ENCODE peak calls at places on chromosomes 3 and 15, in six cellular contexts. S is testis, L is heart left ventricle, M is cardiac muscle cell, J is neural crest cell, A is endothelial cell. D is an unnamed sample.

GRCh38 chr3:188272481-188273372 is 118.8 kb downstream of the LPP start:
- DNase-seq in S (no peak), L (no peak), M (peak; percentile 54), J (no peak), A (no peak), D (no peak)

GRCh38 chr3:112074616-112075497 is 11.3 kb upstream of the C3orf52 start:
- DNase-seq in S (no peak), L (no peak), M (peak; percentile 87), J (no peak), A (no peak), D (no peak)

GRCh38 chr15:57969355-57969754 is 96.2 kb downstream of the ALDH1A2 start:
- DNase-seq in S (no peak), L (no peak), M (peak; percentile 46), J (no peak), A (peak; percentile 35), D (no peak)

GRCh38 chr3:184155644-184156521 is 706 bp downstream of the DVL3 start:
- DNase-seq in S (peak; percentile 43), L (no peak), M (no peak), J (peak; percentile 33), A (no peak), D (peak; percentile 69)

GRCh38 chr15:101327147-101327740 is 32.2 kb upstream of the SNRPA1 start:
- DNase-seq in S (no peak), L (no peak), M (no peak), J (no peak), A (no peak), D (no peak)

GRCh38 chr15:90200534-90201139 is 493 bp upstream of the SEMA4B start:
- DNase-seq in S (no peak), L (no peak), M (no peak), J (no peak), A (no peak), D (no peak)

GRCh38 chr3:196931828-196932587 is 10.3 kb downstream of the NCBP2 start:
- DNase-seq in S (no peak), L (no peak), M (no peak), J (no peak), A (no peak), D (peak; percentile 30)

GRCh38 chr15:68508485-68509189 is 70.2 kb upstream of the CORO2B start:
- DNase-seq in S (no peak), L (no peak), M (no peak), J (no peak), A (no peak), D (no peak)

GRCh38 chr3:153305189-153305588 is 143.2 kb downstream of the RAP2B start:
- DNase-seq in S (no peak), L (no peak), M (no peak), J (no peak), A (no peak), D (no peak)

GRCh38 chr3:185807455-185808068 is 17.3 kb downstream of the IGF2BP2 start:
- DNase-seq in S (no peak), L (no peak), M (peak; percentile 63), J (no peak), A (no peak), D (no peak)

GRCh38 chr3:31966978-31967592 is 14.0 kb downstream of the OSBPL10 start:
- DNase-seq in S (no peak), L (no peak), M (no peak), J (no peak), A (no peak), D (no peak)

GRCh38 chr15:68713874-68714273 is 106.8 kb downstream of the ANP32A start:
- DNase-seq in S (no peak), L (no peak), M (no peak), J (no peak), A (no peak), D (no peak)

GRCh38 chr3:24407980-24408460 is 86.6 kb downstream of the THRB start:
- DNase-seq in S (no peak), L (no peak), M (no peak), J (no peak), A (no peak), D (no peak)

GRCh38 chr3:69178838-69179739 is 56.7 kb upstream of the LMOD3 start:
- DNase-seq in S (no peak), L (no peak), M (peak; percentile 33), J (no peak), A (no peak), D (no peak)
- TF ChIP-seq CTCF in S (no peak), L (no peak), M (no peak), J (peak; percentile 29), A (peak; percentile 22), D (no peak)

DNA sequence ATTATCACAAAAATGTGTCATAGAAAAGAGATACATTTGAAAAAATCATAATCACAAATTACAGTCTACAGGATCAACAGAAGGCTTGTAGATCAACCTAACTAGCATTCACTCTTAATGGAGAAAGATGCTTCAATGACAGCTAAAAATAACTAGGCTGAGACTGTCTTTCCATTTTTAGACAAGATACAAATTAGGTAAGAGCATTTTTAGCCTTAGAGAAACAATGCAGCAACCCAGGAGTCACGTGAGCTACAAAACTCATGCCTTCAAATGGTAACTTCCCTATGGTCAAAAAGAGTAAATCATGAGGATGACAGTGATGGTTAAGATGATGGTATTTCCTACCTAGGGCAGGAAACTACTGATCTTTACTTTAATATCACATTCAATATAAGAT is 415.4 kb downstream of the MAGI1 start:
- DNase-seq in S (no peak), L (no peak), M (no peak), J (no peak), A (no peak), D (no peak)
- TF ChIP-seq CTCF in S (no peak), L (no peak), M (no peak), J (no peak), A (no peak), D (no peak)

GRCh38 chr3:58148049-58148448 is 62.7 kb downstream of the DNASE1L3 start:
- DNase-seq in S (no peak), L (no peak), M (no peak), J (no peak), A (no peak), D (no peak)
- TF ChIP-seq CTCF in S (no peak), L (no peak), M (no peak), J (no peak), A (no peak), D (no peak)

GRCh38 chr15:98583758-98584157 is 64.6 kb upstream of the IGF1R start:
- DNase-seq in S (no peak), L (no peak), M (no peak), J (no peak), A (no peak), D (no peak)

GRCh38 chr15:98586066-98586465 is 62.3 kb upstream of the IGF1R start:
- DNase-seq in S (no peak), L (no peak), M (no peak), J (no peak), A (no peak), D (no peak)

GRCh38 chr15:98580577-98580976 is 67.8 kb upstream of the IGF1R start:
- DNase-seq in S (no peak), L (no peak), M (peak; percentile 12), J (no peak), A (no peak), D (no peak)

GRCh38 chr15:98582900-98583554 is 65.3 kb upstream of the IGF1R start:
- DNase-seq in S (no peak), L (no peak), M (no peak), J (no peak), A (no peak), D (no peak)

DNA sequence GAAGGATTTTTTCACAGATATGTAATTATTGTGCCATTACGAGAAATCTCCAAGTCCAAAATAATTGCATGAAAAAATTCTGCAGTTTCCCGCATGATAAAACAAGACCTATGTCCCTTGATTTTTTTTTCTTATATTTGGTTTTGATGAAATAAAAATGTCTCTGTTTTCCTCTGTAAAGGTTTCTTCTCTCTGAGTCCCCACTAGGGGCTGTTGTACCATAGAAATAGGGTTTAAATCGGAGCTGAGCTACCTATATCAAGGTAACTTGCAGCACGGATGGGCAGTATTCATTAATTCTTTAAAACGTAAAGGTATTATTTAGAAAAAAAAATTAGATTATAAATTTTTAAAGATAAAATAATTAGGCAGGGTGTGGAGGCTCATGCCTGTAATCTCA is 66.6 kb upstream of the IGF1R start:
- DNase-seq in S (no peak), L (no peak), M (no peak), J (no peak), A (no peak), D (no peak)
- TF ChIP-seq CTCF in S (no peak), L (no peak), M (peak; percentile 16), J (peak; percentile 53), A (no peak), D (no peak)

GRCh38 chr15:43941071-43941470 is 114.3 kb downstream of the WDR76 start:
- DNase-seq in S (no peak), L (no peak), M (no peak), J (no peak), A (no peak), D (no peak)

GRCh38 chr15:43941555-43941954 is 114.8 kb downstream of the WDR76 start:
- DNase-seq in S (no peak), L (no peak), M (no peak), J (no peak), A (no peak), D (peak; percentile 26)

GRCh38 chr15:43942157-43942556 is 115.4 kb downstream of the WDR76 start:
- DNase-seq in S (no peak), L (no peak), M (no peak), J (no peak), A (no peak), D (no peak)

GRCh38 chr15:43943511-43943910 is 116.7 kb downstream of the WDR76 start:
- DNase-seq in S (no peak), L (no peak), M (peak; percentile 37), J (no peak), A (no peak), D (no peak)

GRCh38 chr15:43939070-43939469 is 112.3 kb downstream of the WDR76 start:
- DNase-seq in S (no peak), L (no peak), M (peak; percentile 42), J (no peak), A (peak; percentile 26), D (peak; percentile 21)
- TF ChIP-seq CTCF in S (no peak), L (no peak), M (peak; percentile 56), J (peak; percentile 53), A (peak; percentile 44), D (peak; percentile 2)

GRCh38 chr3:150829408-150829807 is 66.4 kb upstream of the SIAH2 start:
- DNase-seq in S (no peak), L (no peak), M (no peak), J (no peak), A (no peak), D (no peak)

GRCh38 chr3:150828997-150829396 is 66.0 kb upstream of the SIAH2 start:
- DNase-seq in S (no peak), L (no peak), M (no peak), J (no peak), A (no peak), D (no peak)

GRCh38 chr3:150828261-150828660 is 65.3 kb upstream of the SIAH2 start:
- DNase-seq in S (no peak), L (no peak), M (no peak), J (no peak), A (no peak), D (no peak)

GRCh38 chr3:150830745-150831144 is 67.8 kb upstream of the SIAH2 start:
- DNase-seq in S (no peak), L (no peak), M (no peak), J (no peak), A (no peak), D (no peak)

GRCh38 chr3:150830094-150830681 is 67.2 kb upstream of the SIAH2 start:
- DNase-seq in S (no peak), L (no peak), M (no peak), J (no peak), A (no peak), D (peak; percentile 40)
- TF ChIP-seq CTCF in S (no peak), L (no peak), M (no peak), J (peak; percentile 37), A (no peak), D (no peak)

GRCh38 chr3:76646921-76647562 is 392.9 kb upstream of the ROBO2 start:
- DNase-seq in S (peak; percentile 60), L (no peak), M (no peak), J (no peak), A (no peak), D (no peak)
- TF ChIP-seq CTCF in S (peak; percentile 13), L (no peak), M (no peak), J (no peak), A (no peak), D (no peak)

D was measured in GM20000.